ENCODE peak calls at places on chromosomes 3 and 15, in five cellular contexts. E is A549, V is endothelial cell of umbilical vein, W is K562, F is GM12878. B is an unnamed sample.

GRCh38 chr3:134251731-134252391 is 1.2 kb upstream of the RYK start:
- DNase-seq in F (no peak), W (no peak), V (no peak), E (no peak), B (peak; percentile 24)

GRCh38 chr15:55791576-55792400 is 48.8 kb upstream of the PRTG start:
- DNase-seq in E (no peak), W (no peak), F (no peak), V (peak; percentile 15), B (peak; percentile 12)

GRCh38 chr15:79030470-79030869 is 60.1 kb downstream of the RASGRF1 start:
- DNase-seq in V (no peak), E (no peak), F (no peak), W (no peak), B (no peak)

GRCh38 chr15:31214158-31214863 is 112.3 kb upstream of the KLF13 start:
- DNase-seq in F (no peak), W (no peak), E (no peak), V (no peak), B (no peak)

GRCh38 chr15:76139368-76140068 is 79.7 kb downstream of the TMEM266 start:
- DNase-seq in F (peak; percentile 51), V (peak; percentile 70), E (peak; percentile 94), W (peak; percentile 82), B (peak; percentile 86)

GRCh38 chr15:96553006-96553405 is 222.5 kb downstream of the NR2F2 start:
- DNase-seq in V (no peak), W (no peak), F (no peak), E (no peak), B (no peak)

GRCh38 chr3:53949541-53949940 is 57.9 kb upstream of the SELENOK start:
- DNase-seq in W (no peak), E (no peak), F (no peak), V (no peak), B (no peak)

GRCh38 chr3:71030748-71031147 is 552.8 kb downstream of the FOXP1 start:
- DNase-seq in F (no peak), W (no peak), V (no peak), E (no peak), B (no peak)

GRCh38 chr3:58063022-58063421 is 54.8 kb downstream of the FLNB start:
- DNase-seq in V (no peak), W (no peak), E (no peak), F (no peak), B (no peak)

GRCh38 chr15:60890361-60890991 is 338.6 kb downstream of the RORA start:
- DNase-seq in V (no peak), E (no peak), W (no peak), F (no peak), B (no peak)

GRCh38 chr3:154242766-154243165 is 81.5 kb downstream of the DHX36 start:
- DNase-seq in W (no peak), E (no peak), V (no peak), F (no peak), B (no peak)

GRCh38 chr3:140708815-140709214 is 31.0 kb downstream of the TRIM42 start:
- DNase-seq in F (no peak), V (no peak), W (no peak), E (no peak), B (no peak)

GRCh38 chr15:48861813-48862431 is 16.0 kb upstream of the EID1 start:
- DNase-seq in V (peak; percentile 58), F (no peak), W (peak; percentile 47), E (peak; percentile 10), B (peak; percentile 79)

GRCh38 chr15:92878593-92879053 is 21.5 kb upstream of the CHD2 start:
- DNase-seq in W (peak; percentile 57), V (no peak), E (no peak), F (no peak), B (no peak)

GRCh38 chr15:85624241-85624855 is 170.4 kb downstream of the KLHL25 start:
- DNase-seq in E (no peak), F (no peak), V (peak; percentile 52), W (no peak), B (peak; percentile 54)

GRCh38 chr3:45567730-45568172 is 26.8 kb upstream of the LIMD1 start:
- DNase-seq in W (no peak), F (peak; percentile 84), E (no peak), V (no peak), B (peak; percentile 15)

GRCh38 chr3:121463745-121464144 is 82.0 kb downstream of the POLQ start:
- DNase-seq in V (no peak), W (no peak), F (no peak), E (no peak), B (no peak)

DNA sequence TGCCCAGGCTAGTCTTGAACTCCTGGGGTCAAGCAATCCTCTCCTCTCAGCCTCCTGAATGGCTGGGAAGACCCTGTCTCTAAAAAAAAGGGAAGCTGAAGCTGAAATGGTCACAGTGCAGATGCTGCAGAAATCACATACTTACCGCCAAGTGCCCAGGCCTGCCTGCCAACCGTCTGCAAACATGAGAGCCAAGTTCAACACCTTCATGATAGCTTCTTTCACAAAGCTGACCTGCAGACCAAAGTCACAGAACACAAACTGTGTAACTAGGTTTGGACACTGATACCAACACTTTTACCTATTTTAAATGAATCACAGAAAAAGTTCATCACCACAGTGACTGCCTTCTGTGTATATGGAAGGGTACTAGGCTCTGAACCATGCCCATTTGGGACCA is 22.8 kb upstream of the CYFIP1 start:
- DNase-seq in E (no peak), W (no peak), V (no peak), F (no peak), B (no peak)
- TF ChIP-seq MYC in E (no peak), W (no peak), V (no peak), F (no peak), B (no peak)

DNA sequence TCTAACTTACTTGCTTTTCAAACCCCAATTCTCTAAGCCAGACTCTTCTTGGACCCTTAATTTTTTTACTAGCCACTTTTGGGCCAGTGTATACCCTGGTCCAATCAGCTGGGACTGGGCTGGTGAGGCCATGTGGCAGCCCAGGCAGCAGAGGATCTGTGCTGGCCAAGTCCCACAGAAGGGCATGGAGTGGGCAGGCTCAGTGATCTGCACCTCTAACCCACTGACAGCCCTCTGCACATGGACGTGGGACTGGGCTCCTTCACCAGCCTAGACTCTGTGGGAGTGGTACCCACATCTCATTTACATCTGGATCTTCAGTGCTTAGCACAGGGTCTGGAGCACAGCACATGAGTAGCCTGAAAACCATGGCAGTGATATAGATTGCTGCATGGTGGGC is 56.1 kb upstream of the PRR23C start:
- DNase-seq in W (no peak), F (no peak), V (no peak), E (no peak), B (no peak)
- TF ChIP-seq MYC in W (no peak), F (no peak), V (no peak), E (no peak), B (no peak)

GRCh38 chr15:38401101-38401500 is 52.8 kb upstream of the FAM98B start:
- DNase-seq in W (no peak), E (no peak), V (no peak), F (no peak), B (no peak)
- TF ChIP-seq MYC in W (no peak), E (no peak), V (no peak), F (no peak), B (no peak)

DNA sequence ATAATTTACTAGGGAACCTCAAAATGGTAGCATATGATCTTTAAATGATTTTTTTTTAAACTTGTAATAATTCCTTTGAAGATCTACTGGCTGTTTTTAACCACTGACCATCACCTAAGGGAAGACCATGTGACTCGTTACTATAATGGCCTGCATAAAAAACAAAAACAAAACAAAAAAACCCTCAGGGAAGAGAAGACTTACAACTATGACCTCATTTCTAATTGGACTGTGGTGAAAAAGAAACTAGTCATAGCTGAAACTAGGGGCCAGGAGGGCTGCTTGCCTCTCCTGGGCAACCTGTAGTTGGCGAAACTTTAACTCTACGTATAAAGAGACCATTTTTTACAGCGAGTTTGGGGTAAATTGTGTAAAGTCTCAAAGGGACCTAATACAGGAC is 23.0 kb downstream of the PAQR9 start:
- DNase-seq in F (no peak), E (no peak), V (no peak), W (no peak), B (no peak)
- TF ChIP-seq MYC in F (no peak), E (no peak), V (no peak), W (no peak), B (no peak)

GRCh38 chr3:23376516-23377248 is 173.6 kb downstream of the UBE2E2 start:
- DNase-seq in E (no peak), F (no peak), V (no peak), W (no peak), B (no peak)

GRCh38 chr3:23372296-23372695 is 169.2 kb downstream of the UBE2E2 start:
- DNase-seq in E (no peak), V (no peak), F (no peak), W (no peak), B (peak; percentile 11)

GRCh38 chr3:23383875-23384274 is 180.7 kb downstream of the UBE2E2 start:
- DNase-seq in W (no peak), V (no peak), F (no peak), E (no peak), B (no peak)

DNA sequence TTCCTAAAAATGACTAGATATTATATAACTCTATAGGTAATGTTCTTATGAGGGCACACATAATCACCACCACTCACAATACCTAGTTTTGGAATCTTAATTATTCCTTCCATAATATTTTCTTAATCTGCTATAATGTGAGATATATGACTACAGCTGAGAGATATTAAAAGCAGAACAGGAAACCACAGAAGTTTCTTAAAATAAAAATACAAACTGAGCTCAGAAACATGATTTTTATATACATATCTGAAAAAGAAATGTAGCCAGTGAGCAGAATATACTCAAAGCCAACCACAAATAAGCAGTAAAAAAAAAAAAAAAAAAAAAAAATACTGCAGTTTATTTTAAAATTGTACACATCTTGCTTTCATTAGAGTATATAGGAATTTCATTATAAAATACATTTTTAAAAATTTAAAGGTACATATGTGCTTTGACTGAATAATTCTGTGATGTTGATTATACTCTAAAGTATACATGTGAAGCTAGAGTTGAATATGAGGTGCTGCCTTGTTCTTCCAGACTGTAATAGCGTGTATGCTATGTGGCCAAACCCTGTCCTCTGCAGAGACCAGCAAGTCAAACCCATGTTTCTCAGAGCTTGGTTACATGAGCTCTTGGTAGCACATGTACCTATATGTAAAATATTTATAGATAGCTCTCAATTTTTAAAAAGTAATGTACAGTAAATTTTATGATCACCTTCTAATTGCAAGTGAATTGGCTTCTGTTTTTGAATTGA is 175.0 kb downstream of the UBE2E2 start:
- DNase-seq in E (no peak), F (no peak), W (no peak), V (no peak), B (no peak)
- TF ChIP-seq MYC in E (no peak), F (no peak), W (no peak), V (no peak), B (no peak)

DNA sequence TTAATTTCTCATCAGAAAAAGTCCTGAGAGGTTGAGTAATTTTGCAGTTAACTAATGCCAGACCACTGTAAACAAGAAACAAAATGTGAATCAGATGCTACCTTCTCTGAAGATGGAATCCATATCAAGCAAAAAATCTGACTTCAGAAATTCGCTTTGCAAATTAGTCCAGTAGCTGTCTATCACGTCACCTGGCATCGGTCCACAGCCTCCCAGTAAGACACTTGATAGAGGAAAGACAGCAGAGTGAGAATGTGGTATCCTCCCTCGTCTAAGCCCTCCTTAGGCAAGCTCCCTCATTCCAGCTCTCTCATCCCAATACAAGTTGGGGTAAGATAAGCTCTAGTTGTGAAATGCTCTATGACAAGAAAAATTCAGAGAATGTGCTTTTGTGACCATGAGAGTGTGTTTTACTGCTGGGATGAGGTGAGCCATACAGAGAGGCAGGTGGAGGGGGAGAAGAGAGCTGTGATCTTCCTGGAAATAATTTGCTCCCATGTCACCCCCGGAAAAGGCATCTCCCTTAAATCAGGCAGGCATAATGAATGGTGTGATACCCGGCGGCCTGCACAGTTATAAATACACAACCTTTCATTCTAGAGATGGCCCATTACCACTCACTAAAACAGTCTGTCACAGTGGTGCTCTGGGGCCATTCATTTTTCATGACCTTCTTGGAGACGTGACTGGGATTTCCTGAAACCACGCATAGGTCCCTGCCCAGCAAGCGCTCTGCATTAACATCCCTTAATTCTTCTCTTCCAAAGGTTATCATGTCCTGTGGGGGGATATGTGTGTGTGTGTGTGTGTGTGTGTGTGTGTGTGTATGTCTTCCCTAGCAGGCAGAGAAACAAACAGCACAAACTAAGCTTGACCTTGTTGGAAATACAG is 602.0 kb upstream of the KCNMB2 start:
- DNase-seq in W (no peak), V (peak; percentile 12), E (peak; percentile 13), F (no peak), B (no peak)
- TF ChIP-seq MYC in W (no peak), V (no peak), E (no peak), F (no peak), B (no peak)